ENCODE peak calls at places on chromosomes 3 and 15, in six cellular contexts. P is Peyer's patch, B is Caco-2, Q is H1, J is heart right ventricle, H is upper lobe of left lung. O is an unnamed sample.

GRCh38 chr3:149371001-149371722 is 6.3 kb downstream of the TM4SF1 start:
- DNase-seq in P (no peak), B (no peak), H (no peak), J (no peak), Q (no peak), O (peak; percentile 38)

GRCh38 chr3:74089854-74090253 is 465.1 kb upstream of the PDZRN3 start:
- DNase-seq in Q (no peak), P (no peak), J (no peak), H (no peak), B (no peak), O (no peak)

GRCh38 chr3:119323401-119324107 is 29.4 kb downstream of the ARHGAP31 start:
- DNase-seq in P (peak; percentile 61), B (peak; percentile 37), Q (no peak), H (no peak), J (no peak), O (peak; percentile 45)

GRCh38 chr3:168212664-168213255 is 117.0 kb upstream of the GOLIM4 start:
- DNase-seq in H (no peak), P (no peak), Q (no peak), B (no peak), J (no peak), O (no peak)

GRCh38 chr3:155032918-155033317 is 47.2 kb upstream of the MME start:
- DNase-seq in Q (no peak), B (no peak), J (no peak), H (no peak), P (no peak), O (no peak)

GRCh38 chr3:168003911-168004310 is 91.8 kb downstream of the GOLIM4 start:
- DNase-seq in H (no peak), B (no peak), P (no peak), Q (no peak), J (no peak), O (no peak)

GRCh38 chr3:161475905-161476304 is 20.7 kb upstream of the OTOL1 start:
- DNase-seq in Q (no peak), H (no peak), B (peak; percentile 2), J (no peak), P (no peak), O (no peak)

GRCh38 chr15:86837631-86838030 is 758.0 kb downstream of the AGBL1 start:
- DNase-seq in P (no peak), J (no peak), H (no peak), B (no peak), Q (no peak), O (no peak)

GRCh38 chr15:52113708-52114107 is 1.1 kb upstream of the BCL2L10 start:
- DNase-seq in B (no peak), J (no peak), H (no peak), Q (no peak), P (no peak), O (no peak)

GRCh38 chr15:100918690-100919480 is at the start of gene LRRK1:
- DNase-seq in Q (no peak), B (peak; percentile 65), H (peak; percentile 93), J (peak; percentile 49), P (peak; percentile 66), O (peak; percentile 70)

GRCh38 chr15:61228025-61228901 is 839 bp downstream of the RORA start:
- DNase-seq in Q (no peak), J (peak; percentile 26), H (peak; percentile 82), P (no peak), B (no peak), O (no peak)

GRCh38 chr15:101810905-101811304 is 1.1 kb upstream of the OR4F15 start:
- DNase-seq in P (no peak), H (no peak), J (no peak), B (peak; percentile 8), Q (no peak), O (no peak)

GRCh38 chr15:49656734-49657133 is 35.9 kb downstream of the DTWD1 start:
- DNase-seq in Q (no peak), H (no peak), B (no peak), J (no peak), P (no peak), O (no peak)

GRCh38 chr3:155747286-155747685 is 2.4 kb upstream of the PLCH1 start:
- DNase-seq in P (no peak), Q (no peak), H (no peak), B (no peak), J (no peak), O (no peak)

GRCh38 chr15:52021128-52021671 is 2.2 kb downstream of the MAPK6 start:
- DNase-seq in B (peak; percentile 9), H (no peak), Q (no peak), J (no peak), P (peak; percentile 72), O (no peak)

GRCh38 chr15:69855172-69855562 is 242.6 kb downstream of the TLE3 start:
- DNase-seq in J (no peak), P (no peak), Q (no peak), H (no peak), B (no peak), O (no peak)

GRCh38 chr3:8488436-8488835 is 13.2 kb upstream of the LMCD1 start:
- DNase-seq in P (no peak), J (no peak), H (no peak), B (no peak), Q (no peak), O (no peak)

GRCh38 chr3:94307588-94307987 is 244.7 kb downstream of the NSUN3 start:
- DNase-seq in P (no peak), B (no peak), Q (no peak), J (no peak), H (no peak), O (no peak)

DNA sequence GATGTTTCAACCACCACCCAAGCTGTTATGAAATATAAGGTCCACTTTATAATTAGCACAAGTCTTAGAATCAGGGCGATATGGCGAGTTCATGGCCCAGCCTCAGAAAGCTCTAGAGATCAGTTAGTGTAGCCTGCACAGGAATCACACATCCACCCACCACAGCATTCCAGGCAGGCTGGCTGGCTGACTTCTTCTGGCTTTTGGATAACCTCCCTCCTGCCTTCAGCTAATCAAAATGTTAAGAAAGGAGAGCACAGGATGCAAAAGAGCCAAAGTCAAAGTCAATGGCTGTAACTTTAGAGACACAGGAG is 15.3 kb downstream of the SH3BP5 start:
- DNase-seq in Q (no peak), H (no peak), P (peak; percentile 44), B (no peak), J (no peak), O (no peak)
- H3K4me1 ChIP-seq in Q (no peaks in the 10 kb centered on the region), H (peaks cover 90% of the 10 kb centered on the region), P (peaks cover 6% of the 10 kb centered on the region), B (peaks cover 32% of the 10 kb centered on the region), J (peaks cover 82% of the 10 kb centered on the region), O (no peaks in the 10 kb centered on the region)

GRCh38 chr15:68578960-68579935 is at the start of gene CORO2B:
- DNase-seq in H (peak; percentile 87), P (no peak), B (peak; percentile 18), J (peak; percentile 63), Q (no peak), O (no peak)
- TF ChIP-seq CTCF in H (no peak), P (no peak), B (no peak), J (no peak), Q (no peak), O (no peak)

GRCh38 chr15:82536409-82537350 is 3.6 kb downstream of the RPS17 start:
- DNase-seq in Q (no peak), P (no peak), B (no peak), H (no peak), J (no peak), O (no peak)
- H3K4me3 ChIP-seq in Q (no peak overlapping the region), P (no peak overlapping the region), B (no peak overlapping the region), H (no peak overlapping the region), J (no peak overlapping the region), O (no peak overlapping the region)

GRCh38 chr3:25751048-25751447 is 32.2 kb downstream of the NGLY1 start:
- DNase-seq in B (no peak), H (no peak), Q (no peak), P (no peak), J (no peak), O (no peak)

GRCh38 chr3:25748189-25748588 is 35.1 kb downstream of the NGLY1 start:
- DNase-seq in Q (no peak), J (no peak), B (no peak), P (no peak), H (no peak), O (no peak)

GRCh38 chr3:25747033-25747432 is 36.2 kb downstream of the NGLY1 start:
- DNase-seq in H (no peak), Q (no peak), B (no peak), P (no peak), J (no peak), O (no peak)

GRCh38 chr3:25751691-25752090 is 31.6 kb downstream of the NGLY1 start:
- DNase-seq in J (no peak), H (no peak), Q (no peak), P (no peak), B (no peak), O (no peak)
- H3K4me1 ChIP-seq in J (no peaks in the 10 kb centered on the region), H (no peaks in the 10 kb centered on the region), Q (no peaks in the 10 kb centered on the region), P (no peaks in the 10 kb centered on the region), B (no peaks in the 10 kb centered on the region), O (no peaks in the 10 kb centered on the region)

GRCh38 chr15:57345584-57345983 is 30.7 kb upstream of the CGNL1 start:
- DNase-seq in H (no peak), P (no peak), Q (no peak), B (peak; percentile 58), J (no peak), O (no peak)
- TF ChIP-seq CTCF in H (no peak), P (no peak), Q (peak; percentile 80), B (no peak), J (peak; percentile 28), O (no peak)

O was measured in mucosa of descending colon.